ENCODE peak calls at places on chromosome X, in five cellular contexts. L is AG04450, G is putamen, T is Daoy, Y is left colon. C is an unnamed sample.

GRCh38 chrX:105909576-105909975 is 87.2 kb downstream of the NRK start:
- DNase-seq in Y (no peak), G (no peak), T (no peak), L (no peak), C (no peak)

GRCh38 chrX:19883878-19884277 is 3.5 kb downstream of the SH3KBP1 start:
- DNase-seq in T (peak), G (no peak), L (no peak), Y (peak), C (no peak)

GRCh38 chrX:38939067-38939466 is 137.8 kb downstream of the MID1IP1 start:
- DNase-seq in L (peak), Y (no peak), T (no peak), G (no peak), C (no peak)

GRCh38 chrX:133171962-133172708 is 46.0 kb downstream of the TFDP3 start:
- DNase-seq in Y (no peak), T (peak), L (no peak), G (no peak), C (no peak)

GRCh38 chrX:68432648-68433047 is 647 bp downstream of the OPHN1 start:
- DNase-seq in Y (no peak), L (no peak), T (peak), G (no peak), C (no peak)

GRCh38 chrX:22081475-22082092 is 49.5 kb downstream of the PHEX start:
- DNase-seq in G (no peak), Y (peak), L (peak), T (peak), C (peak)

GRCh38 chrX:96566856-96567255 is 117.8 kb upstream of the DIAPH2 start:
- DNase-seq in Y (no peak), G (no peak), L (no peak), T (no peak), C (no peak)

GRCh38 chrX:345020-345925 is 26.7 kb upstream of the GTPBP6 start:
- DNase-seq in T (no peak), G (no peak), L (no peak), Y (no peak), C (no peak)

GRCh38 chrX:11239230-11239629 is 54.0 kb upstream of the AMELX start:
- DNase-seq in L (no peak), G (no peak), T (no peak), Y (no peak), C (no peak)

GRCh38 chrX:124413244-124413643 is 66.9 kb downstream of the SH2D1A start:
- DNase-seq in Y (no peak), T (no peak), G (no peak), L (no peak), C (no peak)

GRCh38 chrX:111339212-111339611 is 68.9 kb upstream of the CAPN6 start:
- DNase-seq in G (no peak), Y (no peak), T (no peak), L (no peak), C (no peak)